ENCODE peak calls at places on chromosomes 3 and 15, in five cellular contexts. Z is endothelial cell, V is GM10248, C is left ventricle myocardium inferior, L is HT1080. W is an unnamed sample.

GRCh38 chr3:22606938-22607337 is 596.2 kb upstream of the UBE2E2 start:
- DNase-seq in C (no peak), Z (no peak), V (no peak), L (peak), W (no peak)

GRCh38 chr3:50230833-50231125 is 5.2 kb upstream of the GNAI2 start:
- DNase-seq in C (no peak), L (no peak), V (no peak), Z (no peak), W (no peak)

GRCh38 chr3:61723038-61723437 is 161.7 kb downstream of the PTPRG start:
- DNase-seq in V (no peak), L (no peak), Z (no peak), C (no peak), W (no peak)

GRCh38 chr15:29835301-29835700 is 13.0 kb upstream of the TJP1 start:
- DNase-seq in C (no peak), L (peak), Z (no peak), V (no peak), W (no peak)

GRCh38 chr3:30199096-30199734 is 407.2 kb upstream of the TGFBR2 start:
- DNase-seq in Z (peak), L (peak), C (peak), V (peak), W (peak)

GRCh38 chr15:68638953-68639500 is 60.2 kb downstream of the CORO2B start:
- DNase-seq in Z (no peak), L (peak), C (no peak), V (no peak), W (no peak)

GRCh38 chr3:23202203-23202920 is 765 bp upstream of the UBE2E2 start:
- DNase-seq in Z (peak), V (no peak), L (no peak), C (no peak), W (no peak)

GRCh38 chr15:91516866-91517265 is 336.6 kb upstream of the SLCO3A1 start:
- DNase-seq in V (no peak), C (no peak), L (no peak), Z (no peak), W (no peak)

GRCh38 chr15:80923668-80924067 is 66.0 kb downstream of the MESD start:
- DNase-seq in V (no peak), Z (no peak), L (peak), C (no peak), W (no peak)

GRCh38 chr3:1007890-1008289 is 84.9 kb upstream of the CNTN6 start:
- DNase-seq in C (no peak), L (peak), Z (no peak), V (no peak), W (no peak)

GRCh38 chr3:196688349-196688748 is 23.7 kb downstream of the CEP19 start:
- DNase-seq in L (peak), Z (no peak), C (peak), V (no peak), W (no peak)

GRCh38 chr3:170330366-170330765 is 27.1 kb upstream of the SKIL start:
- DNase-seq in Z (no peak), L (peak), C (no peak), V (no peak), W (no peak)

GRCh38 chr3:171558183-171558696 is 98.0 kb upstream of the TNIK start:
- DNase-seq in L (no peak), C (no peak), Z (no peak), V (no peak), W (no peak)

GRCh38 chr15:26294062-26294689 is 431.0 kb upstream of the ATP10A start:
- DNase-seq in Z (no peak), L (no peak), V (no peak), C (peak), W (peak)

GRCh38 chr3:83934208-83935150 is 1024.3 kb upstream of the CADM2 start:
- DNase-seq in V (no peak), L (peak), C (no peak), Z (no peak), W (no peak)